ENCODE peak calls at places on chromosome 5, in five cellular contexts. X is CD4-positive, alpha-beta T cell; N is uterus; G is ovary; V is endothelial cell of umbilical vein. C is an unnamed sample.

GRCh38 chr5:142421158-142421617 is 96.4 kb upstream of the SPRY4 start:
- DNase-seq in X (no peak), N (no peak), G (no peak), V (peak), C (no peak)

GRCh38 chr5:134070979-134071849 is 43.3 kb upstream of the TCF7 start:
- DNase-seq in V (no peak), N (no peak), X (no peak), G (no peak), C (no peak)

GRCh38 chr5:170781946-170782345 is 1.6 kb upstream of the GABRP start:
- DNase-seq in N (no peak), V (no peak), X (no peak), G (no peak), C (no peak)

GRCh38 chr5:134242146-134242545 is 16.3 kb upstream of the PPP2CA start:
- DNase-seq in G (peak), N (peak), X (no peak), V (no peak), C (no peak)

GRCh38 chr5:178535299-178536175 is 54.7 kb downstream of the COL23A1 start:
- DNase-seq in G (no peak), V (no peak), N (peak), X (no peak), C (no peak)

GRCh38 chr5:158026248-158027031 is 167.5 kb upstream of the CLINT1 start:
- DNase-seq in G (no peak), V (no peak), N (peak), X (no peak), C (no peak)

GRCh38 chr5:73436535-73437125 is 11.9 kb downstream of the FOXD1 start:
- DNase-seq in V (no peak), X (no peak), N (no peak), G (no peak), C (no peak)

GRCh38 chr5:141478321-141478945 is 2.7 kb downstream of the PCDHGC3 start:
- DNase-seq in X (no peak), G (peak), V (no peak), N (no peak), C (peak)

GRCh38 chr5:9170026-9170425 is 375.8 kb downstream of the SEMA5A start:
- DNase-seq in V (no peak), N (no peak), X (no peak), G (no peak), C (peak)

GRCh38 chr5:120465281-120465961 is 1.3 kb downstream of the PRR16 start:
- DNase-seq in G (peak), X (no peak), N (peak), V (no peak), C (peak)

GRCh38 chr5:56637321-56637920 is 177.9 kb upstream of the MAP3K1 start:
- DNase-seq in G (no peak), V (peak), X (no peak), N (no peak), C (no peak)

GRCh38 chr5:148913985-148914421 is 87.6 kb downstream of the ADRB2 start:
- DNase-seq in G (no peak), X (no peak), V (peak), N (no peak), C (peak)

GRCh38 chr5:103804714-103805113 is 242.1 kb upstream of the NUDT12 start:
- DNase-seq in X (no peak), G (no peak), N (no peak), V (no peak), C (no peak)

GRCh38 chr5:115986358-115986757 is 24.1 kb downstream of the LVRN start:
- DNase-seq in X (no peak), G (no peak), N (no peak), V (peak), C (no peak)

GRCh38 chr5:78004559-78004958 is 228.4 kb upstream of the TBCA start:
- DNase-seq in V (no peak), X (no peak), N (no peak), G (no peak), C (no peak)

GRCh38 chr5:161544350-161544765 is 2.2 kb downstream of the GABRB2 start:
- DNase-seq in G (no peak), N (no peak), X (no peak), V (peak), C (peak)

GRCh38 chr5:54171645-54172384 is 138.6 kb downstream of the ARL15 start:
- DNase-seq in N (no peak), V (peak), G (no peak), X (no peak), C (no peak)

GRCh38 chr5:147892696-147893296 is 13.5 kb downstream of the C5orf46 start:
- DNase-seq in V (peak), X (no peak), N (no peak), G (no peak), C (peak)

GRCh38 chr5:175444060-175444904 is at the start of gene DRD1:
- DNase-seq in G (no peak), X (peak), V (peak), N (no peak), C (peak)

GRCh38 chr5:32707394-32707997 is 3.6 kb upstream of the NPR3 start:
- DNase-seq in N (no peak), V (peak), X (no peak), G (no peak), C (peak)

GRCh38 chr5:157285310-157286035 is 19.6 kb downstream of the CYFIP2 start:
- DNase-seq in N (no peak), V (no peak), G (no peak), X (no peak), C (no peak)

GRCh38 chr5:142115937-142116614 is 7.5 kb downstream of the NDFIP1 start:
- DNase-seq in N (no peak), G (no peak), X (no peak), V (no peak), C (no peak)

GRCh38 chr5:80369521-80369920 is 38.3 kb upstream of the ZFYVE16 start:
- DNase-seq in G (no peak), X (no peak), N (no peak), V (no peak), C (no peak)

GRCh38 chr5:132104561-132104960 is 31.0 kb downstream of the CSF2 start:
- DNase-seq in N (no peak), X (no peak), G (no peak), V (no peak), C (no peak)

GRCh38 chr5:60023255-60023654 is 129.7 kb upstream of the PDE4D start:
- DNase-seq in V (no peak), N (no peak), G (no peak), X (no peak), C (no peak)

GRCh38 chr5:172150514-172151425 is 37.3 kb downstream of the STK10 start:
- DNase-seq in N (no peak), X (no peak), G (no peak), V (no peak), C (no peak)

GRCh38 chr5:23994581-23995370 is 487.4 kb downstream of the PRDM9 start:
- DNase-seq in V (no peak), G (no peak), N (no peak), X (no peak), C (peak)

GRCh38 chr5:154346427-154346826 is 99.4 kb upstream of the SAP30L start:
- DNase-seq in V (no peak), X (no peak), G (no peak), N (no peak), C (no peak)

GRCh38 chr5:546376-546908 is 22.2 kb upstream of the SLC9A3 start:
- DNase-seq in N (no peak), X (no peak), G (no peak), V (no peak), C (no peak)

GRCh38 chr5:110377411-110378392 is 348.8 kb downstream of the TMEM232 start:
- DNase-seq in X (no peak), G (no peak), V (no peak), N (no peak), C (no peak)

GRCh38 chr5:149011084-149011483 is 51.8 kb downstream of the SH3TC2 start:
- DNase-seq in G (no peak), N (no peak), X (no peak), V (no peak), C (peak)

GRCh38 chr5:55409775-55410174 is 102.0 kb downstream of the MTREX start:
- DNase-seq in V (no peak), G (no peak), N (no peak), X (no peak), C (no peak)

GRCh38 chr5:55406292-55406691 is 98.5 kb downstream of the MTREX start:
- DNase-seq in N (no peak), V (no peak), G (no peak), X (no peak), C (no peak)

GRCh38 chr5:55407984-55408383 is 100.2 kb downstream of the MTREX start:
- DNase-seq in G (no peak), N (no peak), V (no peak), X (no peak), C (no peak)

GRCh38 chr5:55410840-55411239 is 103.1 kb downstream of the MTREX start:
- DNase-seq in V (no peak), N (no peak), X (no peak), G (no peak), C (no peak)

DNA sequence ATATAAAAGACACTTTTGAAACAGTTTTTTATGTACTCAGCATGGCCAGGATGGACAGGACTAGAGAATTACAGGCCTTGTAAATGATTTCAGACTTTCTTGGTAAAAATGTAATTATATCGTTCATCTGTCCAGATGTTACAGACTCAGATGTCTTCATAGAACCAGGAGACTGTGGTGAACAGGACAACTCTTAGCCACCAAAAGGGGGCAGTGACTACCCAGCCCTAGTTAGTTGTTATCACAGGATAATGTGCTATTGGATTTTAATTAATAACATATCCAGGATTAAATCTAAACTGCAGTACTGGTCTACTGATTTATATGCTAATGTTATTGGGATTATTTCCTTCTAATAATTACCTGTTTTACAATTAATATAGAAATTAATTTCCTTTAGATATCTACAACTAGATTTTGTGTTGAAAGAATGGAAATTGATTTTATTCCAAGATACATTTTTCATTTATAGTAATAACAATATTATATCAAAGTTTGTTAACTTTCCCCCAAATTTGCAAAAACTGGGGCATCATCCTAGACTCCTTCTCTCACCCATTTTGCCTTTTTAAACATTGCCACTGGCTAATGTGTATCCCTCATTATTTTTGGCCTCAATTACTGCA is 99.4 kb downstream of the MTREX start:
- DNase-seq in X (no peak), V (peak), G (no peak), N (no peak), C (peak)
- TF ChIP-seq CTCF in X (peak), V (peak), G (no peak), N (peak), C (peak)

GRCh38 chr5:40682431-40683017 is 2.8 kb downstream of the PTGER4 start:
- DNase-seq in V (peak), N (no peak), X (no peak), G (no peak), C (no peak)
- H3K27ac ChIP-seq in V (peak), N (peak), X (peak), G (no peak), C (no peak)

DNA sequence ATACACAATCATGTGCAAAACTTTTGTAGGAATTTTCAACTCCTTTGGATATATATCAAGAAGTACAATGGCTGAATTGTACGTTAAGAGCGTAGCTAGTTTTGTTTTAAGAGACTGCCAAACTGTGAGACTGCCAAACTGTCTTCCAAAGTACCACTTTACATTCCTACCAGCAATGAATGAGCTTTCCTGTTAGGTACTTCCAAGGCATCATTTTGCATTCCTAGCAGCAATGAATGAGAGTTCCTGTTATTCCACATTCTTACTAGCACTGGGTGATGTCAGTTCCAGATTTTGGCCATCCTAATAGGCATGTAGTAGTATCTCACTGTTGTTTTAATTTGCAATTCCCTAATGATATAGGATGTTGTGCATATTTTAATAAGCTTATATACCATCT is 219.3 kb downstream of the KCNN2 start:
- DNase-seq in V (no peak), X (no peak), G (no peak), N (no peak), C (no peak)
- TF ChIP-seq CTCF in V (no peak), X (no peak), G (no peak), N (no peak), C (no peak)

DNA sequence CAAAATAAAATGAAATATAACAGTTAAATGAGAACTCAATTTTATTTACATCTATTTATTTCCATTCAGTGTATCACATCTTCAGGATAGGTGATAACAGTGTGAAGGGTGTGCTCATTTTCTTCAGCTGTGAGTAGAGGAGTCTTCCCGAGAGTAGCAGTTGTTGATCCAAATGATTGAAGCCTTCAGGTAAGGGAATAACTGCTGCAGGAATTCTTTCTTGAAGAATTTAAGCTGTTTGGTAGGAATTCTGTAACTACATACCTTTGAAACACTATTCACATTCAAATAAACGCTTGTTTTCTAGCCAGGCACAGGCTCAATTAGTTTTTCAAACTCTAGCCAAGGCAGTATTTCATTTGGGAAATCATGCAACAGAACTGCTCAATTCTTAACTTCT is 15.3 kb downstream of the SRP19 start:
- DNase-seq in V (no peak), G (no peak), X (no peak), N (no peak), C (no peak)
- H3K27ac ChIP-seq in V (no peak), G (no peak), X (no peak), N (no peak), C (no peak)

GRCh38 chr5:177086918-177087706 is 397 bp downstream of the FGFR4 start:
- DNase-seq in G (peak), N (no peak), X (peak), V (peak), C (peak)
- TF ChIP-seq CTCF in G (peak), N (peak), X (peak), V (peak), C (peak)

C was measured in RWPE1.